ENCODE peak calls at places on chromosomes 13 and 19, in four cellular contexts. K is neuronal stem cell, G is SW480, T is left colon. O is an unnamed sample.

GRCh38 chr19:41877916-41878905 is 1.1 kb downstream of the CD79A start:
- DNase-seq in K (no peak), G (no peak), T (no peak), O (no peak)

GRCh38 chr13:41547253-41548000 is 90.1 kb downstream of the RGCC start:
- DNase-seq in K (no peak), G (no peak), T (no peak), O (no peak)

GRCh38 chr13:91725646-91726045 is 327.2 kb downstream of the GPC5 start:
- DNase-seq in K (no peak), G (no peak), T (no peak), O (no peak)

GRCh38 chr13:113410472-113411201 is 42.7 kb downstream of the ADPRHL1 start:
- DNase-seq in K (no peak), G (peak), T (peak), O (no peak)

GRCh38 chr19:41325947-41326706 is 16.2 kb downstream of the CCDC97 start:
- DNase-seq in K (no peak), G (peak), T (no peak), O (no peak)

GRCh38 chr19:6588508-6589345 is 2.2 kb downstream of the CD70 start:
- DNase-seq in K (no peak), G (no peak), T (no peak), O (no peak)

GRCh38 chr13:97116754-97117153 is 105.4 kb upstream of the MBNL2 start:
- DNase-seq in K (no peak), G (peak), T (no peak), O (no peak)

GRCh38 chr13:99386911-99387788 is 80.0 kb upstream of the GPR183 start:
- DNase-seq in K (peak), G (peak), T (no peak), O (no peak)

GRCh38 chr19:17831419-17831888 is 10.1 kb upstream of the INSL3 start:
- DNase-seq in K (no peak), G (no peak), T (no peak), O (no peak)

GRCh38 chr13:67147257-67148218 is 82.6 kb downstream of the PCDH9 start:
- DNase-seq in K (no peak), G (no peak), T (no peak), O (no peak)

GRCh38 chr19:33350538-33351309 is 22.8 kb upstream of the CEBPG start:
- DNase-seq in K (no peak), G (no peak), T (no peak), O (peak)

GRCh38 chr19:4431808-4432674 is 25.6 kb downstream of the UBXN6 start:
- DNase-seq in K (no peak), G (no peak), T (no peak), O (no peak)

GRCh38 chr19:47107201-47107952 is 6.2 kb downstream of the ZC3H4 start:
- DNase-seq in K (no peak), G (peak), T (peak), O (no peak)

GRCh38 chr19:41430907-41431306 is 3.7 kb upstream of the B3GNT8 start:
- DNase-seq in K (no peak), G (no peak), T (no peak), O (no peak)

GRCh38 chr19:14106840-14107239 is 10.7 kb downstream of the PRKACA start:
- DNase-seq in K (no peak), G (no peak), T (no peak), O (no peak)

GRCh38 chr13:31499274-31499673 is 240.1 kb upstream of the RXFP2 start:
- DNase-seq in K (no peak), G (no peak), T (no peak), O (no peak)

GRCh38 chr19:35528218-35529038 is at the start of gene SBSN:
- DNase-seq in K (no peak), G (no peak), T (no peak), O (no peak)

GRCh38 chr13:28137556-28137955 is 789 bp upstream of the PAN3 start:
- DNase-seq in K (no peak), G (no peak), T (no peak), O (peak)

GRCh38 chr13:26619321-26619720 is 61.8 kb downstream of the WASF3 start:
- DNase-seq in K (no peak), G (no peak), T (no peak), O (no peak)

GRCh38 chr13:40228981-40229380 is 437.5 kb downstream of the FOXO1 start:
- DNase-seq in K (no peak), G (no peak), T (no peak), O (no peak)

GRCh38 chr13:113412440-113412839 is 40.8 kb downstream of the ADPRHL1 start:
- DNase-seq in K (no peak), G (no peak), T (no peak), O (no peak)

O was measured in prostate gland.